ENCODE peak calls at places on chromosome 20, in six cellular contexts. Z is lower lobe of right lung, U is HL-60, O is ELF-1, L is neural progenitor cell, C is neuronal stem cell. I is an unnamed sample.

GRCh38 chr20:11379257-11380011 is 538.3 kb upstream of the BTBD3 start:
- DNase-seq in Z (no peak), U (peak; percentile 94), O (peak; percentile 99), L (peak; percentile 87), C (peak; percentile 37), I (no peak)

GRCh38 chr20:3815703-3816315 is 4.5 kb upstream of the AP5S1 start:
- DNase-seq in Z (peak; percentile 34), U (no peak), O (no peak), L (no peak), C (no peak), I (no peak)

GRCh38 chr20:40890635-40891034 is 138.0 kb upstream of the TOP1 start:
- DNase-seq in Z (no peak), U (no peak), O (no peak), L (no peak), C (no peak), I (no peak)

GRCh38 chr20:34362502-34363061 is 491 bp upstream of the ITCH start:
- DNase-seq in Z (no peak), U (no peak), O (no peak), L (no peak), C (peak; percentile 6), I (no peak)

GRCh38 chr20:11229772-11230171 is 556.0 kb upstream of the JAG1 start:
- DNase-seq in Z (peak; percentile 57), U (no peak), O (peak; percentile 44), L (peak; percentile 37), C (peak; percentile 42), I (peak; percentile 59)

GRCh38 chr20:3744806-3745685 is 12.6 kb downstream of the HSPA12B start:
- DNase-seq in Z (peak; percentile 92), U (no peak), O (peak; percentile 87), L (peak; percentile 95), C (peak; percentile 68), I (peak; percentile 93)

GRCh38 chr20:16929756-16930155 is 181.6 kb downstream of the OTOR start:
- DNase-seq in Z (no peak), U (no peak), O (no peak), L (no peak), C (no peak), I (no peak)

GRCh38 chr20:18916886-18917785 is 103.6 kb downstream of the SCP2D1 start:
- DNase-seq in Z (no peak), U (no peak), O (no peak), L (no peak), C (no peak), I (no peak)

GRCh38 chr20:21503345-21503744 is 10.5 kb downstream of the NKX2-2 start:
- DNase-seq in Z (no peak), U (no peak), O (no peak), L (no peak), C (no peak), I (no peak)

GRCh38 chr20:32582659-32583580 is 2.2 kb downstream of the NOL4L start:
- DNase-seq in Z (no peak), U (peak; percentile 38), O (no peak), L (peak; percentile 85), C (peak; percentile 67), I (no peak)

GRCh38 chr20:58647162-58647813 is 3.8 kb upstream of the STX16 start:
- DNase-seq in Z (no peak), U (no peak), O (no peak), L (no peak), C (no peak), I (no peak)

GRCh38 chr20:36177716-36178115 is 23.2 kb downstream of the EPB41L1 start:
- DNase-seq in Z (no peak), U (no peak), O (no peak), L (no peak), C (no peak), I (no peak)

GRCh38 chr20:62907377-62908317 is 18.7 kb downstream of the DIDO1 start:
- DNase-seq in Z (peak; percentile 41), U (no peak), O (no peak), L (peak; percentile 63), C (no peak), I (no peak)

I was measured in epithelial cell of esophagus.